ENCODE peak calls at places on chromosomes 11 and 22, in ten cellular contexts. D is H9, U is NT2/D1, A is hepatocyte, V is psoas muscle, M is pancreas, R is SK-N-SH, L is gastrocnemius medialis, C is transverse colon, K is neural progenitor cell. W is an unnamed sample. For H3K27me3, the result is how much of the 10 kb centered on the place peaks cover.

GRCh38 chr11:75954039-75954438 is 139.0 kb downstream of the UVRAG start:
- DNase-seq in D (no peak), U (no peak), A (no peak), V (no peak), M (no peak), R (no peak), L (no peak), C (no peak), K (no peak), W (no peak)

GRCh38 chr22:33314316-33314715 is 256.1 kb upstream of the SYN3 start:
- DNase-seq in D (no peak), U (no peak), A (no peak), V (no peak), M (no peak), R (no peak), L (no peak), C (no peak), K (no peak), W (no peak)

GRCh38 chr11:11262171-11262920 is 90.7 kb downstream of the CSNK2A3 start:
- DNase-seq in D (no peak), U (no peak), A (no peak), V (no peak), M (no peak), R (no peak), L (no peak), C (no peak), K (no peak), W (no peak)

GRCh38 chr22:35299217-35299716 is 427 bp upstream of the TOM1 start:
- DNase-seq in D (no peak), U (no peak), A (peak), V (no peak), M (no peak), R (peak), L (no peak), C (no peak), K (no peak), W (no peak)

GRCh38 chr11:73671701-73672100 is 25.3 kb downstream of the PLEKHB1 start:
- DNase-seq in D (no peak), U (no peak), A (no peak), V (no peak), M (no peak), R (no peak), L (no peak), C (no peak), K (no peak), W (no peak)

GRCh38 chr22:46046299-46046685 is 69.3 kb upstream of the WNT7B start:
- DNase-seq in D (no peak), U (no peak), A (no peak), V (no peak), M (peak), R (no peak), L (no peak), C (peak), K (no peak), W (no peak)

GRCh38 chr11:111878385-111878765 is 590 bp downstream of the FDXACB1 start:
- DNase-seq in D (no peak), U (no peak), A (peak), V (no peak), M (no peak), R (no peak), L (no peak), C (no peak), K (no peak), W (no peak)

GRCh38 chr11:125401746-125402145 is 94.3 kb downstream of the FEZ1 start:
- DNase-seq in D (peak), U (peak), A (peak), V (peak), M (peak), R (no peak), L (peak), C (no peak), K (peak), W (no peak)

GRCh38 chr22:22926359-22927195 is 39.0 kb downstream of the IGLL5 start:
- DNase-seq in D (no peak), U (no peak), A (no peak), V (no peak), M (no peak), R (no peak), L (no peak), C (no peak), K (no peak), W (no peak)

GRCh38 chr11:74860743-74861142 is 88.1 kb downstream of the XRRA1 start:
- DNase-seq in D (no peak), U (no peak), A (no peak), V (no peak), M (no peak), R (no peak), L (no peak), C (no peak), K (no peak), W (no peak)

GRCh38 chr11:14746857-14747256 is 103.3 kb downstream of the PDE3B start:
- DNase-seq in D (no peak), U (no peak), A (no peak), V (no peak), M (no peak), R (no peak), L (no peak), C (no peak), K (no peak), W (no peak)

GRCh38 chr11:111327908-111328624 is 29.7 kb downstream of the POU2AF3 start:
- DNase-seq in D (peak), U (no peak), A (no peak), V (peak), M (peak), R (no peak), L (peak), C (no peak), K (no peak), W (no peak)

GRCh38 chr11:71433648-71434450 is 14.3 kb downstream of the DHCR7 start:
- DNase-seq in D (no peak), U (no peak), A (peak), V (no peak), M (no peak), R (no peak), L (no peak), C (peak), K (no peak), W (no peak)

GRCh38 chr22:44583854-44584253 is 85.8 kb upstream of the RTL6 start:
- DNase-seq in D (peak), U (no peak), A (no peak), V (peak), M (peak), R (no peak), L (no peak), C (no peak), K (no peak), W (no peak)

GRCh38 chr11:35678471-35678870 is 15.9 kb downstream of the TRIM44 start:
- DNase-seq in D (no peak), U (no peak), A (no peak), V (no peak), M (no peak), R (no peak), L (no peak), C (no peak), K (no peak), W (no peak)

GRCh38 chr22:19722915-19723164 is 499 bp upstream of the GP1BB start:
- DNase-seq in D (no peak), U (no peak), A (no peak), V (no peak), M (no peak), R (no peak), L (no peak), C (no peak), K (peak), W (no peak)

GRCh38 chr11:132844956-132845355 is 687.3 kb downstream of the OPCML start:
- DNase-seq in D (no peak), U (no peak), A (peak), V (no peak), M (no peak), R (no peak), L (no peak), C (no peak), K (no peak), W (no peak)

GRCh38 chr22:40806711-40807110 is 12.4 kb downstream of the SLC25A17 start:
- DNase-seq in D (no peak), U (no peak), A (no peak), V (no peak), M (no peak), R (no peak), L (no peak), C (no peak), K (no peak), W (no peak)

GRCh38 chr22:38030311-38031133 is 26.7 kb upstream of the PICK1 start:
- DNase-seq in D (peak), U (no peak), A (peak), V (no peak), M (no peak), R (no peak), L (no peak), C (peak), K (peak), W (no peak)

GRCh38 chr11:100930185-100930778 is 199.3 kb downstream of the PGR start:
- DNase-seq in D (no peak), U (peak), A (peak), V (no peak), M (no peak), R (peak), L (no peak), C (no peak), K (peak), W (no peak)

GRCh38 chr11:110147965-110148709 is 54.9 kb downstream of the ZC3H12C start:
- DNase-seq in D (no peak), U (no peak), A (no peak), V (no peak), M (no peak), R (no peak), L (no peak), C (no peak), K (no peak), W (no peak)

GRCh38 chr11:14119357-14119756 is 156.8 kb downstream of the SPON1 start:
- DNase-seq in D (no peak), U (no peak), A (no peak), V (no peak), M (no peak), R (no peak), L (no peak), C (no peak), K (no peak), W (no peak)

GRCh38 chr11:72814831-72815618 is 814 bp downstream of the ATG16L2 start:
- DNase-seq in D (peak), U (peak), A (peak), V (no peak), M (no peak), R (no peak), L (no peak), C (peak), K (peak), W (peak)

GRCh38 chr11:15910761-15911160 is 445.6 kb downstream of the SOX6 start:
- DNase-seq in D (no peak), U (no peak), A (no peak), V (no peak), M (no peak), R (no peak), L (no peak), C (no peak), K (no peak), W (no peak)

GRCh38 chr11:132674161-132674560 is 858.1 kb downstream of the OPCML start:
- DNase-seq in D (no peak), U (no peak), A (no peak), V (no peak), M (no peak), R (no peak), L (no peak), C (no peak), K (no peak), W (no peak)

GRCh38 chr22:36155702-36156101 is 4.9 kb downstream of the APOL3 start:
- DNase-seq in D (no peak), U (no peak), A (peak), V (peak), M (no peak), R (no peak), L (peak), C (peak), K (no peak), W (no peak)

GRCh38 chr11:125275905-125276634 is 111.5 kb downstream of the PKNOX2 start:
- DNase-seq in D (no peak), U (no peak), A (no peak), V (no peak), M (no peak), R (no peak), L (no peak), C (no peak), K (no peak), W (no peak)

GRCh38 chr22:39520874-39521857 is 804 bp downstream of the ATF4 start:
- DNase-seq in D (no peak), U (no peak), A (peak), V (peak), M (peak), R (peak), L (peak), C (peak), K (peak), W (peak)

GRCh38 chr11:93051181-93051580 is 81.7 kb downstream of the MTNR1B start:
- DNase-seq in D (no peak), U (no peak), A (no peak), V (no peak), M (no peak), R (no peak), L (no peak), C (no peak), K (no peak), W (no peak)

GRCh38 chr11:69371731-69372588 is 78.0 kb downstream of the MYEOV start:
- DNase-seq in D (peak), U (no peak), A (no peak), V (peak), M (no peak), R (no peak), L (no peak), C (peak), K (no peak), W (peak)

GRCh38 chr11:125407046-125407445 is 89.0 kb downstream of the FEZ1 start:
- DNase-seq in D (no peak), U (no peak), A (no peak), V (no peak), M (no peak), R (no peak), L (no peak), C (no peak), K (no peak), W (no peak)

GRCh38 chr11:61783717-61784505 is 8.5 kb downstream of the TMEM258 start:
- DNase-seq in D (peak), U (no peak), A (no peak), V (peak), M (no peak), R (no peak), L (no peak), C (no peak), K (no peak), W (no peak)

GRCh38 chr22:48204296-48204695 is 1441.8 kb downstream of the TBC1D22A start:
- DNase-seq in D (no peak), U (no peak), A (no peak), V (no peak), M (no peak), R (no peak), L (no peak), C (no peak), K (no peak), W (no peak)

GRCh38 chr11:12170984-12171383 is 60.6 kb downstream of the MICAL2 start:
- DNase-seq in D (no peak), U (no peak), A (peak), V (peak), M (no peak), R (no peak), L (peak), C (no peak), K (no peak), W (peak)

GRCh38 chr11:45280449-45280848 is 5.7 kb downstream of the SYT13 start:
- DNase-seq in D (no peak), U (no peak), A (no peak), V (no peak), M (no peak), R (no peak), L (no peak), C (no peak), K (no peak), W (no peak)

DNA sequence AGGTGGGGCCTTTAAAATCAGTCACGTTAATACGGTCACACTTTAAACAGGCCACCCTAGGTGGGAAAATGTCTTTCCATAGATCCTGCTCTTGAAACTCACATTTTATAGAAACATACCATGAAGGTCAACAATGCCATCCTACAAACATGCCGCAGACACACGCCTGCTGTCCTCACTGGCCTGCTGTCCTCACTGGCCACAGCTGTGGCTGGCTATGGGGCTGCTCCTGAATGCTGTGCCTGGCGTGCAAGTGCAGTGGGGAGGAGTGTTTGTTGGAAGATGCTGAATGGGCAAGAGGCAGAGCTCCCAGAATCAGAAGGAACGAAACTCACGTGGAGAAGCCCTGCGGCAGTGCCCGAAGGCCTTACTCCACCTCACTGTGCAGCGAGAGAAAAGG is 106.2 kb upstream of the BID start:
- DNase-seq in D (no peak), U (no peak), A (no peak), V (no peak), M (no peak), R (no peak), L (no peak), C (no peak), K (no peak), W (no peak)
- H3K27me3 ChIP-seq in D (under half), U (under half), A (under half), V (under half), M (under half), R (under half), L (under half), C (under half), K (under half), W (under half)

GRCh38 chr11:117478926-117479325 is 151.3 kb downstream of the CEP164 start:
- DNase-seq in D (no peak), U (no peak), A (no peak), V (no peak), M (no peak), R (no peak), L (no peak), C (no peak), K (no peak), W (no peak)
- H3K27me3 ChIP-seq in D (under half), U (under half), A (under half), V (under half), M (under half), R (under half), L (under half), C (under half), K (under half), W (under half)

GRCh38 chr11:65206901-65207300 is 25.2 kb downstream of the CAPN1 start:
- DNase-seq in D (no peak), U (no peak), A (no peak), V (no peak), M (no peak), R (no peak), L (no peak), C (no peak), K (no peak), W (no peak)

GRCh38 chr11:65204646-65205601 is 23.2 kb downstream of the CAPN1 start:
- DNase-seq in D (peak), U (peak), A (peak), V (peak), M (peak), R (peak), L (no peak), C (no peak), K (peak), W (peak)

GRCh38 chr11:65205602-65205967 is 23.9 kb downstream of the CAPN1 start:
- DNase-seq in D (peak), U (no peak), A (no peak), V (peak), M (no peak), R (no peak), L (no peak), C (no peak), K (no peak), W (no peak)

GRCh38 chr11:65206441-65206841 is 24.7 kb downstream of the CAPN1 start:
- DNase-seq in D (no peak), U (no peak), A (no peak), V (peak), M (no peak), R (no peak), L (no peak), C (no peak), K (no peak), W (no peak)

GRCh38 chr11:65204143-65204542 is 22.4 kb downstream of the CAPN1 start:
- DNase-seq in D (no peak), U (no peak), A (no peak), V (peak), M (no peak), R (no peak), L (no peak), C (no peak), K (no peak), W (no peak)
- H3K27me3 ChIP-seq in D (under half), U (under half), A (under half), V (under half), M (under half), R (under half), L (under half), C (under half), K (under half), W (under half)

GRCh38 chr11:67160045-67160444 is 41.0 kb downstream of the KDM2A start:
- DNase-seq in D (no peak), U (no peak), A (no peak), V (no peak), M (no peak), R (peak), L (no peak), C (no peak), K (peak), W (peak)

GRCh38 chr11:67154726-67155125 is 35.7 kb downstream of the KDM2A start:
- DNase-seq in D (no peak), U (no peak), A (no peak), V (no peak), M (no peak), R (no peak), L (no peak), C (no peak), K (no peak), W (no peak)

GRCh38 chr11:67158241-67158640 is 39.2 kb downstream of the KDM2A start:
- DNase-seq in D (no peak), U (no peak), A (no peak), V (no peak), M (no peak), R (no peak), L (no peak), C (no peak), K (no peak), W (no peak)

GRCh38 chr11:67160872-67161783 is 42.1 kb downstream of the KDM2A start:
- DNase-seq in D (no peak), U (no peak), A (no peak), V (no peak), M (no peak), R (no peak), L (no peak), C (no peak), K (no peak), W (no peak)

DNA sequence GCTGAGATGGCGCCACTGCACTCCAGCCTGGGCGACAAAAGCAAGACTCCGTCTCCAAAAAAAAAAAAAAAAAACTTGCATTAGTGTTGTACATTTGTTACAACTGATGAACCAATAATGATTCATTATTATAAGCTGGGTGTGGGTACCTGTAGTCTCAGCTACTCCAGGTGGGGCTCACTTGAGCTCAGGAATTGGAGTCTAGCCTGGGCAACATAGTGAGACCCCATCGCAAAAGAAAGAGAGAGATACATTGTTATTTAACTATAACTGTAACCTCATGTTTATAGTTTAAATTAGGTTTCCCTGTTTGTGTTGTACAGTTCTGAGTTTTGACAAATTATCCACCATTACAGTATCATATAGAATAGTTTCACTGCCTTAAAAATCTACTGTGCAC is 38.6 kb downstream of the KDM2A start:
- DNase-seq in D (no peak), U (no peak), A (no peak), V (no peak), M (no peak), R (no peak), L (no peak), C (no peak), K (no peak), W (no peak)
- H3K27me3 ChIP-seq in D (under half), U (under half), A (under half), V (under half), M (under half), R (under half), L (under half), C (under half), K (under half), W (under half)

DNA sequence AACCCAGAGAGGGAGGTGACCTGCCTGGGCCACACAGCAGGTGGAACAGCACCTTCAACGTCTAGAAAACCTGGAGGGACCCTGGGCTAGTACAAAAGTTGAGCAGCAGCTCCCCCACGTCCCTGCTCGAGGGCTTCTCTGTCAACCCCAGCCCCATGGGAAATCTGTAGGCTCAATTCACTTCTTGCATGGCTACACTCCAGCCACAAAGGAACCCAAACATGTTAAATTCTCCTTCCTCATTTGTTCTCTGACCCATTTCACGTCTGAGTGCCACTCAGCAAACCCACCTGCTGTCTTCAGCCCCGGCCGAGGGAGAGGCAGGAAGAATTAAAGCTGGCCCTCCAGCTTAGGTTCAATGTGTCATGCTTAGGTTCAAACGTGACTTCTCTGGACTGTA is 418.5 kb downstream of the MIAT start:
- DNase-seq in D (no peak), U (no peak), A (no peak), V (no peak), M (no peak), R (no peak), L (no peak), C (no peak), K (no peak), W (no peak)
- H3K27me3 ChIP-seq in D (under half), U (under half), A (under half), V (under half), M (under half), R (under half), L (half or more), C (under half), K (under half), W (under half)

GRCh38 chr11:113603277-113604059 is 102.6 kb downstream of the TMPRSS5 start:
- DNase-seq in D (no peak), U (no peak), A (no peak), V (peak), M (no peak), R (no peak), L (peak), C (no peak), K (no peak), W (no peak)
- H3K27me3 ChIP-seq in D (under half), U (under half), A (under half), V (under half), M (under half), R (under half), L (under half), C (under half), K (under half), W (under half)